ENCODE peak calls at places on chromosomes 4 and X, in four cellular contexts. R is heart right ventricle, F is fibroblast of the aortic adventitia, A is kidney. D is an unnamed sample.

GRCh38 chrX:115357316-115357715 is 67.8 kb downstream of the LUZP4 start:
- DNase-seq in R (no peak), F (peak), A (no peak), D (no peak)

GRCh38 chr4:56293121-56293520 is 94.2 kb downstream of the AASDH start:
- DNase-seq in R (no peak), F (no peak), A (no peak), D (no peak)

GRCh38 chr4:127686656-127687055 is 43.5 kb upstream of the SLC25A31 start:
- DNase-seq in R (no peak), F (peak), A (no peak), D (no peak)

GRCh38 chr4:21113496-21114213 is 413.4 kb downstream of the PACRGL start:
- DNase-seq in R (no peak), F (peak), A (no peak), D (no peak)

GRCh38 chrX:16658284-16658683 is 8.3 kb downstream of the S100G start:
- DNase-seq in R (no peak), F (peak), A (no peak), D (no peak)

GRCh38 chrX:78517124-78517523 is 142.0 kb downstream of the RTL3 start:
- DNase-seq in R (no peak), F (peak), A (no peak), D (no peak)

GRCh38 chr4:171203425-171203824 is 609.8 kb upstream of the GALNTL6 start:
- DNase-seq in R (no peak), F (no peak), A (no peak), D (no peak)

GRCh38 chrX:71604141-71604540 is 14.2 kb downstream of the CXCR3 start:
- DNase-seq in R (no peak), F (no peak), A (no peak), D (no peak)

GRCh38 chrX:150032742-150033141 is 94.5 kb upstream of the EOLA2 start:
- DNase-seq in R (no peak), F (peak), A (no peak), D (no peak)

GRCh38 chr4:113921089-113921842 is 58.2 kb downstream of the ARSJ start:
- DNase-seq in R (no peak), F (peak), A (no peak), D (no peak)

GRCh38 chrX:111100191-111100590 is 4.2 kb downstream of the PAK3 start:
- DNase-seq in R (no peak), F (peak), A (no peak), D (no peak)

GRCh38 chrX:13110427-13111324 is 66.3 kb upstream of the FAM9C start:
- DNase-seq in R (peak), F (peak), A (peak), D (no peak)

GRCh38 chr4:67198757-67199156 is 346.5 kb downstream of the CENPC start:
- DNase-seq in R (no peak), F (peak), A (no peak), D (no peak)

GRCh38 chr4:13857800-13858199 is 230.3 kb upstream of the BOD1L1 start:
- DNase-seq in R (no peak), F (no peak), A (no peak), D (no peak)

GRCh38 chrX:23497919-23498318 is 163.3 kb downstream of the PTCHD1 start:
- DNase-seq in R (no peak), F (no peak), A (no peak), D (no peak)

GRCh38 chr4:153564630-153565525 is 98.7 kb downstream of the TMEM131L start:
- DNase-seq in R (no peak), F (peak), A (no peak), D (no peak)

GRCh38 chr4:24551492-24552330 is 32.6 kb downstream of the DHX15 start:
- DNase-seq in R (no peak), F (peak), A (no peak), D (no peak)

GRCh38 chr4:134812611-134813010 is 611.0 kb upstream of the PABPC4L start:
- DNase-seq in R (no peak), F (no peak), A (no peak), D (no peak)

GRCh38 chr4:1043658-1044468 is 32.4 kb downstream of the FGFRL1 start:
- DNase-seq in R (peak), F (peak), A (peak), D (peak)

GRCh38 chr4:182835006-182835740 is 82.0 kb downstream of the DCTD start:
- DNase-seq in R (no peak), F (no peak), A (no peak), D (no peak)

GRCh38 chr4:158837527-158838141 is 68.8 kb downstream of the FNIP2 start:
- DNase-seq in R (no peak), F (no peak), A (no peak), D (no peak)

GRCh38 chr4:154559141-154559841 is 3.5 kb upstream of the FGB start:
- DNase-seq in R (no peak), F (peak), A (no peak), D (no peak)

GRCh38 chr4:118221193-118221800 is 131.5 kb downstream of the PRSS12 start:
- DNase-seq in R (no peak), F (no peak), A (no peak), D (no peak)

DNA sequence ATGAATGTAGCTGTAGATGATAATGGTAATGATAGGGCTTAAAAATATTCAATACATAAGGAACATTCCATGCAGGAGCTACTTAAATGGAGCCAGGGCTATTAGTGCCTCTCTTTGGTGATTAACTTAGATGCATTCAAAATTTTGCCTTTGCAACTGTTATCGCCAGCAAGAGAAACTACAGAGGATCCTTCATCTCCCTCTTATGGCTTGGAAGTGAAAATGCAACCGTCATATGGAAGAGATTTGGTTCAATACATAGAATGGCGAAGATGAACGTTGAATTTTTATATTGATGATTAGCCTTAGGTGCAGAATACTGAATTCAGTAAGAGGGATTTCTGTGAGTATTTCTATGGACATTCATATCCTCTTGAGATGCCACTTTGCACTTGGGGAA is 134.5 kb upstream of the NLGN4X start:
- DNase-seq in R (no peak), F (no peak), A (no peak), D (no peak)
- TF ChIP-seq CTCF in R (no peak), F (no peak), A (no peak), D (peak)

GRCh38 chr4:175536852-175537453 is 275.1 kb downstream of the GPM6A start:
- DNase-seq in R (no peak), F (peak), A (no peak), D (no peak)
- TF ChIP-seq CTCF in R (peak), F (peak), A (peak), D (peak)

GRCh38 chr4:133151681-133152329 is 2.7 kb downstream of the PCDH10 start:
- DNase-seq in R (no peak), F (no peak), A (peak), D (no peak)
- TF ChIP-seq CTCF in R (no peak), F (no peak), A (no peak), D (peak)

GRCh38 chr4:137819964-137820383 is 287.7 kb upstream of the PCDH18 start:
- DNase-seq in R (no peak), F (peak), A (no peak), D (no peak)
- TF ChIP-seq CTCF in R (no peak), F (peak), A (peak), D (peak)

GRCh38 chr4:115353370-115353769 is 239.9 kb upstream of the NDST4 start:
- DNase-seq in R (no peak), F (no peak), A (no peak), D (no peak)
- TF ChIP-seq CTCF in R (no peak), F (no peak), A (no peak), D (no peak)

DNA sequence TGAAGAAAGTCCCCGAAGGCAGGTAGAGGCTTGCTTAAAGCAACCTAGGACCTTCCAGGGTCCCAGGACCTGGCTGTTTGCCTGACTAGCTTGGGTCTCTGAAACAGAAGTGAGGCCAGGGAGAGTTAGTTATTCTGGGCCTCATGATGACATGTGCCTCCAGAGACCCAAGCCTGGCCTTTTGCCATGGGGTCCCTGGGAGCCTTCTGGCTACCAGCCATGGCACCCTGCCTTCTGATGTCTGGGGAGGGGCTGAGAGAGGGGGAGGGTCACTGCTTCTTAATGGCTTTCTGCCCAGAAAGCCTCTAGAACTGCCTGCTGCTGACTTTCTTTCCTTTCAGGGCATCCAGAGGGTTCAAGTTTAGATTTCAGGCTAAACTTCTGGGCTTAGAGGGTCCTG is 1.0 kb upstream of the STARD8 start:
- DNase-seq in R (peak), F (no peak), A (no peak), D (no peak)
- TF ChIP-seq CTCF in R (no peak), F (no peak), A (no peak), D (no peak)

GRCh38 chr4:95560791-95561190 is 12.0 kb upstream of the UNC5C start:
- DNase-seq in R (no peak), F (no peak), A (no peak), D (no peak)
- TF ChIP-seq CTCF in R (no peak), F (no peak), A (no peak), D (no peak)